ENCODE peak calls at places on chromosomes 2 and 18, in nine cellular contexts. A is uterus, K is transverse colon, B is choroid plexus epithelial cell, M is AG10803, L is AG09309, R is brain microvascular endothelial cell, O is lower lobe of right lung, I is psoas muscle. W is an unnamed sample.

GRCh38 chr2:178550352-178550751 is 70.1 kb downstream of the PLEKHA3 start:
- DNase-seq in O (no peak), R (no peak), I (no peak), K (no peak), A (no peak), M (no peak), B (no peak), L (no peak), W (no peak)

GRCh38 chr2:130768191-130768855 is 13.0 kb downstream of the AMER3 start:
- DNase-seq in I (no peak), L (no peak), A (no peak), R (no peak), B (no peak), K (no peak), M (no peak), O (no peak), W (no peak)

GRCh38 chr2:55088400-55088799 is 38.1 kb upstream of the RTN4 start:
- DNase-seq in B (peak), M (no peak), L (no peak), K (no peak), I (no peak), A (no peak), R (no peak), O (no peak), W (no peak)

GRCh38 chr2:2826209-2826551 is 495.1 kb upstream of the MYT1L start:
- DNase-seq in A (no peak), M (no peak), O (no peak), L (no peak), R (no peak), K (no peak), B (no peak), I (no peak), W (no peak)

GRCh38 chr18:35026407-35027061 is 14.7 kb upstream of the MAPRE2 start:
- DNase-seq in K (no peak), R (no peak), O (no peak), A (no peak), I (no peak), B (no peak), L (no peak), M (no peak), W (no peak)

GRCh38 chr2:29307522-29307921 is 192.3 kb downstream of the CLIP4 start:
- DNase-seq in B (peak), O (no peak), L (no peak), R (no peak), K (no peak), M (no peak), I (no peak), A (no peak), W (no peak)

GRCh38 chr2:76953733-76954347 is 568.3 kb downstream of the LRRTM4 start:
- DNase-seq in I (no peak), K (peak), A (no peak), O (no peak), B (peak), M (peak), R (peak), L (no peak), W (peak)

GRCh38 chr18:1483386-1483785 is 578.7 kb downstream of the ADCYAP1 start:
- DNase-seq in L (no peak), A (no peak), R (no peak), M (no peak), I (no peak), B (no peak), K (no peak), O (no peak), W (no peak)

GRCh38 chr18:13290856-13291271 is 72.3 kb downstream of the LDLRAD4 start:
- DNase-seq in I (no peak), K (no peak), A (no peak), O (no peak), L (no peak), B (no peak), R (no peak), M (no peak), W (no peak)

GRCh38 chr2:111117666-111118454 is 2.9 kb upstream of the BCL2L11 start:
- DNase-seq in L (peak), M (peak), R (peak), A (peak), I (peak), B (peak), O (peak), K (peak), W (no peak)

GRCh38 chr2:215435809-215436704 is at the start of gene FN1:
- DNase-seq in A (peak), I (peak), R (peak), B (peak), L (peak), O (peak), M (peak), K (peak), W (peak)

GRCh38 chr2:47656715-47657600 is 126.0 kb upstream of the MSH6 start:
- DNase-seq in I (no peak), L (no peak), K (no peak), M (peak), R (peak), B (peak), A (no peak), O (no peak), W (no peak)

GRCh38 chr2:134773372-134774073 is 54.7 kb upstream of the TMEM163 start:
- DNase-seq in A (no peak), R (no peak), M (no peak), B (no peak), I (no peak), O (no peak), L (no peak), K (no peak), W (no peak)

GRCh38 chr2:238278626-238279323 is 9.6 kb downstream of the PER2 start:
- DNase-seq in R (no peak), K (no peak), B (no peak), L (no peak), O (peak), M (no peak), I (no peak), A (no peak), W (no peak)

GRCh38 chr2:223600056-223600455 is 2.1 kb downstream of the SCG2 start:
- DNase-seq in K (no peak), M (peak), A (no peak), B (no peak), L (no peak), O (no peak), R (no peak), I (no peak), W (no peak)

GRCh38 chr2:138621139-138621538 is 119.6 kb downstream of the SPOPL start:
- DNase-seq in R (no peak), K (no peak), M (no peak), A (no peak), I (no peak), L (no peak), B (no peak), O (no peak), W (no peak)

GRCh38 chr2:128986026-128986720 is 667.5 kb upstream of the HS6ST1 start:
- DNase-seq in B (no peak), L (no peak), I (no peak), K (no peak), O (no peak), M (no peak), R (no peak), A (no peak), W (no peak)

GRCh38 chr2:5696741-5697521 is 4.7 kb downstream of the SOX11 start:
- DNase-seq in K (no peak), L (no peak), R (peak), B (peak), I (no peak), M (peak), A (no peak), O (no peak), W (no peak)

GRCh38 chr2:96533292-96534073 is 3.1 kb upstream of the ARID5A start:
- DNase-seq in M (peak), B (peak), O (peak), R (no peak), L (peak), A (peak), K (peak), I (peak), W (no peak)

GRCh38 chr2:64404002-64404731 is 49.8 kb upstream of the LGALSL start:
- DNase-seq in K (peak), R (peak), A (peak), I (peak), L (no peak), O (peak), M (peak), B (peak), W (peak)

GRCh38 chr2:145771526-145771925 is 1251.6 kb upstream of the ZEB2 start:
- DNase-seq in L (no peak), K (no peak), R (no peak), I (no peak), B (no peak), M (no peak), A (no peak), O (no peak), W (no peak)

GRCh38 chr18:22171263-22171838 is 2.0 kb downstream of the GATA6 start:
- DNase-seq in O (no peak), M (no peak), B (no peak), K (no peak), R (no peak), L (no peak), I (no peak), A (no peak), W (no peak)

GRCh38 chr2:3313845-3314375 is 63.7 kb downstream of the EIPR1 start:
- DNase-seq in I (no peak), A (no peak), O (peak), R (no peak), K (no peak), M (peak), L (no peak), B (peak), W (peak)

GRCh38 chr2:238936162-238937052 is 88.5 kb downstream of the TWIST2 start:
- DNase-seq in M (no peak), R (no peak), O (no peak), L (no peak), K (no peak), A (no peak), B (no peak), I (no peak), W (no peak)

GRCh38 chr2:42964444-42965081 is 172.2 kb upstream of the HAAO start:
- DNase-seq in A (peak), O (peak), M (peak), R (peak), L (peak), B (peak), I (peak), K (no peak), W (peak)

GRCh38 chr2:183284606-183285005 is 160.4 kb downstream of the NUP35 start:
- DNase-seq in K (no peak), M (peak), A (no peak), B (peak), O (no peak), R (peak), L (peak), I (no peak), W (peak)

GRCh38 chr2:178415979-178416378 is 35.0 kb downstream of the PRKRA start:
- DNase-seq in L (no peak), I (no peak), B (no peak), O (no peak), M (no peak), A (no peak), R (no peak), K (no peak), W (no peak)

GRCh38 chr2:176997074-176997791 is 215.4 kb upstream of the HNRNPA3 start:
- DNase-seq in O (no peak), I (no peak), K (peak), B (peak), R (peak), L (peak), M (peak), A (no peak), W (peak)

GRCh38 chr2:196177124-196177523 is 5.7 kb upstream of the STK17B start:
- DNase-seq in B (no peak), K (no peak), R (no peak), A (no peak), M (no peak), O (no peak), L (no peak), I (no peak), W (no peak)

GRCh38 chr2:121860033-121860810 is 104.8 kb downstream of the TSN start:
- DNase-seq in O (no peak), K (no peak), I (no peak), A (no peak), M (peak), B (peak), L (peak), R (peak), W (peak)

GRCh38 chr18:24825397-24825796 is 365.0 kb downstream of the HRH4 start:
- DNase-seq in I (no peak), A (no peak), R (no peak), B (no peak), K (no peak), M (no peak), L (no peak), O (no peak), W (no peak)

GRCh38 chr2:54081574-54081973 is 33.8 kb upstream of the ACYP2 start:
- DNase-seq in I (no peak), B (peak), R (peak), K (no peak), L (no peak), M (no peak), O (no peak), A (no peak), W (no peak)

GRCh38 chr18:13019301-13019700 is 28.1 kb downstream of the CEP192 start:
- DNase-seq in I (no peak), O (no peak), A (no peak), B (no peak), M (no peak), R (no peak), L (no peak), K (no peak), W (no peak)

GRCh38 chr2:166223298-166223697 is 95.5 kb upstream of the SCN1A start:
- DNase-seq in A (no peak), O (no peak), I (no peak), R (no peak), M (no peak), B (no peak), L (no peak), K (no peak), W (no peak)

DNA sequence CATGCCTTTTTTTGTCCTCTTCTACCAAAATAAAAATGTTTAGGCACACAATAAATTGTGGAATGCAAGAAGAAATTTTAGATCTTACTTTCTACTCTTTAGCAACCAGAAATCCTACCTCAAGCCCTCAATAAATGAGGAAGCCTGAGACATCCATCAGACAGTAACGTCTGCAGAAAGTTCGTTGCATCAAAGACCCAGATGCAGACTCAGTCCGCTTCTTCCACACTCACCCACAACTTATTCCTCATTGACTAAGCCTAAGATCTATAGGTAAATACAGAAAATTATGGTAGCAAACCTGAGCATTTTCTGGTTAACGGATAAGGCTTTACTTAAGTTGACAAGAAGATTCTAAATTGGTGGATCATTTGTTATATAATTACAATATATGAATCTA is 579.4 kb upstream of the ID2 start:
- DNase-seq in O (no peak), I (no peak), R (no peak), K (no peak), M (no peak), B (no peak), L (no peak), A (no peak), W (no peak)
- TF ChIP-seq CTCF in O (no peak), I (no peak), R (no peak), K (no peak), M (no peak), B (no peak), L (no peak), A (no peak), W (no peak)

GRCh38 chr2:173630425-173631122 is 275.9 kb downstream of the CDCA7 start:
- DNase-seq in I (no peak), O (no peak), B (peak), M (no peak), L (no peak), R (no peak), A (no peak), K (no peak), W (no peak)
- H3K4me3 ChIP-seq in I (no peak), O (no peak), B (peak), M (no peak), L (no peak), R (no peak), A (no peak), K (no peak), W (no peak)

DNA sequence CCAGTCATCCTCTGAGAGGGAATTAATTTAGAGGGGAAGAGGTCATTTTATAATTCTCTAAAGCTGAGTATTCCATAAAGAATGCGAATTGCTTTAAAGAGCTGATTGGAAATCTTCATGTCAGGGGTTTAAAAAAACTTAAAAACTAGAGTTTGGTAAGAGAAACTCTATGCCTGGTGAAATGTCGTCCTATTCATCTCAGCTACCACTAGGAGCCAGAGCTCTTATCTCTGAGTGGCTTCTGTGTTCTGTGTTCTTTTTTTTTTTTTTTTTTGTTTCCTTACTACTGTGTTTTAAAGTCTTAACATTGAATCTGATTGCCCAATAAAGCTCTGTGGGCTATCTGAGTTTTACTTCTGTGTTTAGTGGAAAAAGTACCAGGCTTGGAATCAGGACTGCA is 494.9 kb downstream of the RIT2 start:
- DNase-seq in R (no peak), L (no peak), K (no peak), B (no peak), M (no peak), A (no peak), O (no peak), I (no peak), W (no peak)
- TF ChIP-seq CTCF in R (peak), L (no peak), K (no peak), B (no peak), M (no peak), A (no peak), O (no peak), I (no peak), W (no peak)

GRCh38 chr18:58117685-58118403 is 73.8 kb downstream of the NEDD4L start:
- DNase-seq in L (peak), O (peak), K (peak), M (peak), A (no peak), B (peak), R (peak), I (no peak), W (peak)

GRCh38 chr18:58114766-58115165 is 70.7 kb downstream of the NEDD4L start:
- DNase-seq in B (no peak), R (no peak), I (no peak), K (no peak), O (no peak), L (no peak), A (no peak), M (no peak), W (no peak)

GRCh38 chr18:58116815-58117214 is 72.8 kb downstream of the NEDD4L start:
- DNase-seq in M (no peak), I (no peak), O (no peak), R (no peak), B (no peak), L (no peak), K (no peak), A (no peak), W (no peak)

GRCh38 chr18:58119819-58120218 is 75.8 kb downstream of the NEDD4L start:
- DNase-seq in A (no peak), I (no peak), B (no peak), L (no peak), R (no peak), O (no peak), M (no peak), K (no peak), W (no peak)

DNA sequence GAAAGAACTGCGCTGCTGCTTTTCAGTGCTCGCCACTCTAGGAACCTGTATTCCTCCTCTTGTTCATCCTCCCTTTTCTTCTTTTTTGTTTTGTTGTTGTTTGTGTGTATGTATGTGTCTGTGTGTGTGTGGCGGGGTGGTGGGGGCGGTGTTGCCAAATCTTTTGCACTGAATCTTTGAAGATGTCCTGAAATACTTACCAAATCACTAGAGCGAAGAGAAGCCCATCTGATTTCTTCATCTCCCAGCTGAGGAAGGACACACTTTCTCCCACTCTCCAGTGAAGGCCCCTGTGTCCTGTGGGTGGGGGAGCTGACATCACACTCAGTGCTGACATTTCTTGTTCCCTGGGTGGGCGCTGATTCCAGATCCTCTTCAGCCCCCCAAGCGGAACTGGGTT is 74.5 kb downstream of the NEDD4L start:
- DNase-seq in O (no peak), M (no peak), L (no peak), R (no peak), A (no peak), K (no peak), I (no peak), B (no peak), W (no peak)
- H3K4me3 ChIP-seq in O (no peak), M (no peak), L (no peak), R (no peak), A (no peak), K (no peak), I (no peak), B (no peak), W (no peak)

GRCh38 chr18:32670727-32671126 is 102.1 kb downstream of the KLHL14 start:
- DNase-seq in I (no peak), O (no peak), M (no peak), B (no peak), K (no peak), L (no peak), R (no peak), A (no peak), W (no peak)
- TF ChIP-seq CTCF in I (no peak), O (no peak), M (no peak), B (no peak), K (no peak), L (no peak), R (no peak), A (no peak), W (no peak)

GRCh38 chr2:85018049-85018447 is 47.1 kb downstream of the KCMF1 start:
- DNase-seq in R (no peak), L (no peak), O (no peak), I (no peak), M (no peak), A (no peak), K (no peak), B (peak), W (no peak)
- H3K4me3 ChIP-seq in R (no peak), L (no peak), O (no peak), I (no peak), M (no peak), A (no peak), K (no peak), B (no peak), W (no peak)

GRCh38 chr18:37019157-37019571 is 190.2 kb downstream of the KIAA1328 start:
- DNase-seq in I (no peak), M (peak), B (peak), K (no peak), R (peak), O (no peak), L (no peak), A (no peak), W (peak)
- TF ChIP-seq CTCF in I (no peak), M (peak), B (peak), K (peak), R (peak), O (no peak), L (peak), A (no peak), W (peak)

GRCh38 chr2:107711941-107712340 is 114.8 kb upstream of the RGPD4 start:
- DNase-seq in L (no peak), M (no peak), R (no peak), O (no peak), B (no peak), A (no peak), K (no peak), I (no peak), W (no peak)

GRCh38 chr2:107717666-107718065 is 109.0 kb upstream of the RGPD4 start:
- DNase-seq in I (no peak), K (no peak), M (no peak), B (no peak), R (no peak), L (no peak), A (no peak), O (no peak), W (no peak)

DNA sequence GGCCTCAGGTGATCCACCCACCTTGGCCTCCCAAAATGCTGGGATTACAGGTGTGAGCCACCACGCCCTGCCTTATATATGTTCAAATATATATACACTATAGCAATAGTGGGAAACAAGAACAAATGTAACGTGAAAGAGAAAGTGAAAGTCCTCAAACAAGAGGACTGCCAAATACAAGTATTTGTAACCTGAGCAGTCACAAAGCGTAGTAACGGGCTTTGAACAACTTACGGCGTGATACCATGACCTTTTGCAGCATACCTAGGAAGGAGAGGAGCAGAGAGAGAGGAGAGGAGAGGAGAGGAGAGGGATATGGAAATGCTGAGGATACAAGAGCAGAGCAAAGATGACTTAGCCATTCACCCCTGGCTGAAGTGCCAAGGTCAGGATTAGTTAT is 113.8 kb upstream of the RGPD4 start:
- DNase-seq in K (no peak), B (peak), R (no peak), I (no peak), M (no peak), O (no peak), A (no peak), L (no peak), W (no peak)
- H3K4me3 ChIP-seq in K (no peak), B (no peak), R (no peak), I (no peak), M (no peak), O (peak), A (no peak), L (no peak), W (no peak)